ENCODE peak calls at places on chromosomes 1 and 21, in four cellular contexts. G is fibroblast of pulmonary artery, X is psoas muscle, U is endothelial cell. C is an unnamed sample.
A peak's percentile ranks its signal among the peaks of the same experiment; 100 is the strongest.

GRCh38 chr1:156522443-156522970 is 21.9 kb upstream of the MEF2D start:
- DNase-seq in G (no peak), X (no peak), U (no peak), C (no peak)

GRCh38 chr1:216742625-216743024 is 19.4 kb upstream of the ESRRG start:
- DNase-seq in G (peak; percentile 28), X (no peak), U (no peak), C (no peak)

GRCh38 chr1:222829868-222830267 is 15.0 kb downstream of the DISP1 start:
- DNase-seq in G (peak; percentile 71), U (no peak), X (no peak), C (no peak)

GRCh38 chr1:205775717-205776056 is 405 bp upstream of the RAB29 start:
- DNase-seq in U (no peak), X (no peak), G (peak; percentile 85), C (no peak)

GRCh38 chr1:187570166-187570565 is 741.4 kb downstream of the PLA2G4A start:
- DNase-seq in G (no peak), U (no peak), X (no peak), C (no peak)

GRCh38 chr1:26405281-26405915 is 5.2 kb upstream of the LIN28A start:
- DNase-seq in U (no peak), X (no peak), G (peak; percentile 65), C (no peak)

GRCh38 chr1:153957744-153958110 is 685 bp downstream of the CRTC2 start:
- DNase-seq in G (no peak), U (no peak), X (no peak), C (peak; percentile 73)

GRCh38 chr1:3068400-3069361 is at the start of gene PRDM16:
- DNase-seq in X (peak; percentile 21), G (peak; percentile 23), U (peak; percentile 39), C (peak; percentile 50)

GRCh38 chr1:117905019-117905418 is 24.4 kb downstream of the GDAP2 start:
- DNase-seq in U (no peak), X (no peak), G (no peak), C (no peak)

GRCh38 chr1:51906306-51907078 is 28.0 kb upstream of the NRDC start:
- DNase-seq in X (no peak), G (peak; percentile 64), U (no peak), C (no peak)

GRCh38 chr1:46689326-46689725 is 17.7 kb downstream of the TEX38 start:
- DNase-seq in X (no peak), U (no peak), G (no peak), C (no peak)

GRCh38 chr1:236133802-236134201 is 8.5 kb upstream of the GPR137B start:
- DNase-seq in X (no peak), G (no peak), U (no peak), C (no peak)

GRCh38 chr21:42307106-42307505 is 8.1 kb downstream of the TFF3 start:
- DNase-seq in X (no peak), G (no peak), U (no peak), C (no peak)

DNA sequence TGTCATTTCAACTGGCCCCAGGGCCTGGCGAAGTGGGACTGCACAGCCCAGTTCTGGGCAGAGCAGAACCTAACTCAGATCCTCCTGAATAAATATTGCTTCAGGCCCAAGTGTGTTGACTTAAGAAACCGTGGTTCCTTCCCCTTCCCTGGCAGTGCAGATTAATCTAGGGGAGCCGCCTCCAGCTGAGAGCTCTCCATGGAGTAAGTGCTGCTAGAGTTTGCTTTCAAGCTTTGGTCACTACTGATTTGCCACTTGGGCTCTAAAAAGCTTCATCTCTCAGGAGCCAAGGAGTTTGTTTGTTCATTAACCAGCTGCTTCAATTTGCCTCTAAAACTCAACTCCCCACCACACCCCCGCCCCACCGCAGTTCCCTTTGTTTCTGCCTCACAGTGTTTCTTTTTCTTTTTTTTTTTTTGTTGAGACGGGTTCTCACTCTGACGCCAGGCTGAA is 112.1 kb downstream of the DTL start:
- DNase-seq in G (no peak), X (no peak), U (no peak), C (no peak)
- TF ChIP-seq CTCF in G (no peak), X (no peak), U (no peak), C (no peak)

DNA sequence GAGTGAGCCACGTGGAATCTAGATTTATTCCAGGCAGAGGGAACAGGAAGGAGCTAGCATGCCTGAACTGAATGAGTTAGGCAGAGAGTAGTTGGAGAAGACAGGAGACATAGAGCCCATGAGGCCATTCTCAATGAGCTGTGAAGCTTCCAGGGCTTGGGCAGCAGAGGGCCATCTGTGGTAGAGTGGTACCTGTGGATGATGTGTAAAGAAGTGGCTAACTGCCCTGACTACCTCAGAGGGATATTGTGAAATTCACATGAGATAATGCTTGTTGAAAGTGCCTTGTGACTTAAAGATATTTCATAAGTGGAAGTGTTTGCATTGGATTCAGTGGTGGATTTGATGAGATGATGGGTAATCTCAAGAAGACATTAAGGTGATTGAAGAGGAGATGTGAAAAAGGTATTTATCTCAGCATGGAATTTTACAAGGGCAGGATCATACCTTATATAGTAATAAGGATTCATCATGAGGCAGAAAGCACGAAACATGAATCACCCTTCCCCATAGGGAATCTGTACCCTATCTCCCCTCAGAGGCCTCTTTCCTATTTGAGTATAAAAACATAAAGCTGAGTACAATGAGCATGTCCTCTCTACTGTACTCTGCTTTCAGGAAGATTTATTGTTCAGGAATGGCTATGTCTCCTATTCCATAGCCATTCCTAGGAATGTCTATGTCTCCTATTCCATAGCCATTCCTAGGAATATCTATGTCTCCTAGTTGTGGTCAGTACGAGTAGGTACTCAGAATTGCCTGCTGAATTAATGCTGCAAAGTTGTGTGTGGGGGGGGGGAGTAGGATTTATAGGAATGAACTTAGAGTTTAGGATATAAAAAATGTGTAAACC is 146.8 kb downstream of the PAPPA2 start:
- DNase-seq in G (no peak), X (no peak), U (no peak), C (no peak)
- TF ChIP-seq CTCF in G (no peak), X (no peak), U (no peak), C (no peak)

GRCh38 chr1:98749152-98749756 is 87.7 kb downstream of the SNX7 start:
- DNase-seq in X (no peak), U (no peak), G (peak; percentile 20), C (no peak)
- TF ChIP-seq CTCF in X (peak; percentile 35), U (peak; percentile 55), G (peak; percentile 49), C (peak; percentile 52)

GRCh38 chr1:25118554-25118953 is 113.7 kb downstream of the SYF2 start:
- DNase-seq in G (no peak), U (no peak), X (no peak), C (peak; percentile 56)

GRCh38 chr1:25112400-25112799 is 119.9 kb downstream of the SYF2 start:
- DNase-seq in U (no peak), X (no peak), G (no peak), C (no peak)

GRCh38 chr1:25116832-25117231 is 115.5 kb downstream of the SYF2 start:
- DNase-seq in X (no peak), G (no peak), U (no peak), C (no peak)

GRCh38 chr1:25120286-25120685 is 112.0 kb downstream of the SYF2 start:
- DNase-seq in G (no peak), U (no peak), X (no peak), C (no peak)

GRCh38 chr1:25117233-25117823 is 115.0 kb downstream of the SYF2 start:
- DNase-seq in G (no peak), X (no peak), U (peak; percentile 16), C (peak; percentile 60)
- TF ChIP-seq CTCF in G (peak; percentile 10), X (no peak), U (peak; percentile 59), C (peak; percentile 49)

C was measured in activated CD8-positive, alpha-beta T cell treated with anti-CD3 and anti-CD28 coated beads for 36 hours.